ENCODE peak calls at places on chromosomes 3 and 15, in seven cellular contexts. One of them, this sample, is unnamed.

GRCh38 chr15:35443376-35443775 is 102.6 kb downstream of the DPH6 start:
- DNase-seq in type B pancreatic cell: no peak
- DNase-seq in IMR-90: no peak
- DNase-seq in fibroblast of mammary gland: no peak
- DNase-seq in heart right ventricle: no peak
- DNase-seq in heart left ventricle: no peak
- DNase-seq in uterus: no peak
- DNase-seq in this sample: no peak

GRCh38 chr3:11610044-11610671 is 33.6 kb downstream of the VGLL4 start:
- DNase-seq in type B pancreatic cell: no peak
- DNase-seq in IMR-90: peak; percentile 65
- DNase-seq in fibroblast of mammary gland: peak; percentile 79
- DNase-seq in heart right ventricle: peak; percentile 37
- DNase-seq in heart left ventricle: peak; percentile 54
- DNase-seq in uterus: no peak
- DNase-seq in this sample: no peak

GRCh38 chr15:29126208-29126536 is 143.4 kb downstream of the NSMCE3 start:
- DNase-seq in type B pancreatic cell: no peak
- DNase-seq in IMR-90: no peak
- DNase-seq in fibroblast of mammary gland: no peak
- DNase-seq in heart right ventricle: no peak
- DNase-seq in heart left ventricle: peak; percentile 10
- DNase-seq in uterus: no peak
- DNase-seq in this sample: no peak

GRCh38 chr3:87167634-87168456 is 59.3 kb upstream of the CHMP2B start:
- DNase-seq in type B pancreatic cell: no peak
- DNase-seq in IMR-90: peak; percentile 20
- DNase-seq in fibroblast of mammary gland: peak; percentile 61
- DNase-seq in heart right ventricle: no peak
- DNase-seq in heart left ventricle: no peak
- DNase-seq in uterus: no peak
- DNase-seq in this sample: no peak

GRCh38 chr3:117486709-117487394 is 777.3 kb downstream of the TUSC7 start:
- DNase-seq in type B pancreatic cell: no peak
- DNase-seq in IMR-90: no peak
- DNase-seq in fibroblast of mammary gland: no peak
- DNase-seq in heart right ventricle: no peak
- DNase-seq in heart left ventricle: no peak
- DNase-seq in uterus: no peak
- DNase-seq in this sample: no peak

GRCh38 chr15:74032606-74033561 is 38.4 kb downstream of the PML start:
- DNase-seq in type B pancreatic cell: no peak
- DNase-seq in IMR-90: no peak
- DNase-seq in fibroblast of mammary gland: no peak
- DNase-seq in heart right ventricle: no peak
- DNase-seq in heart left ventricle: no peak
- DNase-seq in uterus: peak; percentile 11
- DNase-seq in this sample: no peak

GRCh38 chr15:70385052-70385451 is 287.3 kb upstream of the TLE3 start:
- DNase-seq in type B pancreatic cell: no peak
- DNase-seq in IMR-90: no peak
- DNase-seq in fibroblast of mammary gland: no peak
- DNase-seq in heart right ventricle: no peak
- DNase-seq in heart left ventricle: no peak
- DNase-seq in uterus: no peak
- DNase-seq in this sample: no peak

GRCh38 chr15:96053039-96054021 is 277.2 kb upstream of the NR2F2 start:
- DNase-seq in type B pancreatic cell: no peak
- DNase-seq in IMR-90: no peak
- DNase-seq in fibroblast of mammary gland: no peak
- DNase-seq in heart right ventricle: peak; percentile 72
- DNase-seq in heart left ventricle: peak; percentile 82
- DNase-seq in uterus: peak; percentile 40
- DNase-seq in this sample: peak; percentile 46

GRCh38 chr3:49015765-49016164 is 2.6 kb downstream of the DALRD3 start:
- DNase-seq in type B pancreatic cell: no peak
- DNase-seq in IMR-90: no peak
- DNase-seq in fibroblast of mammary gland: no peak
- DNase-seq in heart right ventricle: no peak
- DNase-seq in heart left ventricle: no peak
- DNase-seq in uterus: no peak
- DNase-seq in this sample: no peak

GRCh38 chr3:78238811-78239210 is 1198.9 kb downstream of the ROBO2 start:
- DNase-seq in type B pancreatic cell: no peak
- DNase-seq in IMR-90: no peak
- DNase-seq in fibroblast of mammary gland: no peak
- DNase-seq in heart right ventricle: no peak
- DNase-seq in heart left ventricle: no peak
- DNase-seq in uterus: no peak
- DNase-seq in this sample: no peak

GRCh38 chr3:62103531-62103930 is 269.8 kb downstream of the FEZF2 start:
- DNase-seq in type B pancreatic cell: no peak
- DNase-seq in IMR-90: no peak
- DNase-seq in fibroblast of mammary gland: no peak
- DNase-seq in heart right ventricle: no peak
- DNase-seq in heart left ventricle: no peak
- DNase-seq in uterus: no peak
- DNase-seq in this sample: no peak

GRCh38 chr15:42494998-42495360 is 455 bp upstream of the SNAP23 start:
- DNase-seq in type B pancreatic cell: no peak
- DNase-seq in IMR-90: peak; percentile 77
- DNase-seq in fibroblast of mammary gland: peak; percentile 67
- DNase-seq in heart right ventricle: no peak
- DNase-seq in heart left ventricle: peak; percentile 44
- DNase-seq in uterus: peak; percentile 70
- DNase-seq in this sample: no peak

GRCh38 chr3:174958671-174959328 is 99.7 kb downstream of the NAALADL2 start:
- DNase-seq in type B pancreatic cell: no peak
- DNase-seq in IMR-90: peak; percentile 5
- DNase-seq in fibroblast of mammary gland: peak; percentile 31
- DNase-seq in heart right ventricle: no peak
- DNase-seq in heart left ventricle: no peak
- DNase-seq in uterus: no peak
- DNase-seq in this sample: no peak

GRCh38 chr3:39900462-39901002 is 91.1 kb downstream of the MYRIP start:
- DNase-seq in type B pancreatic cell: no peak
- DNase-seq in IMR-90: no peak
- DNase-seq in fibroblast of mammary gland: no peak
- DNase-seq in heart right ventricle: no peak
- DNase-seq in heart left ventricle: no peak
- DNase-seq in uterus: no peak
- DNase-seq in this sample: no peak

GRCh38 chr3:171327441-171328174 is 132.6 kb downstream of the TNIK start:
- DNase-seq in type B pancreatic cell: no peak
- DNase-seq in IMR-90: no peak
- DNase-seq in fibroblast of mammary gland: no peak
- DNase-seq in heart right ventricle: no peak
- DNase-seq in heart left ventricle: no peak
- DNase-seq in uterus: no peak
- DNase-seq in this sample: no peak

GRCh38 chr15:91469627-91470567 is 369.8 kb downstream of the SV2B start:
- DNase-seq in type B pancreatic cell: no peak
- DNase-seq in IMR-90: no peak
- DNase-seq in fibroblast of mammary gland: no peak
- DNase-seq in heart right ventricle: no peak
- DNase-seq in heart left ventricle: no peak
- DNase-seq in uterus: no peak
- DNase-seq in this sample: no peak

GRCh38 chr3:8563597-8563996 is 62.0 kb downstream of the LMCD1 start:
- DNase-seq in type B pancreatic cell: no peak
- DNase-seq in IMR-90: no peak
- DNase-seq in fibroblast of mammary gland: no peak
- DNase-seq in heart right ventricle: no peak
- DNase-seq in heart left ventricle: no peak
- DNase-seq in uterus: no peak
- DNase-seq in this sample: no peak

GRCh38 chr15:57861039-57861638 is 154.6 kb downstream of the POLR2M start:
- DNase-seq in type B pancreatic cell: no peak
- DNase-seq in IMR-90: peak; percentile 66
- DNase-seq in fibroblast of mammary gland: peak; percentile 82
- DNase-seq in heart right ventricle: no peak
- DNase-seq in heart left ventricle: no peak
- DNase-seq in uterus: peak; percentile 27
- DNase-seq in this sample: no peak

GRCh38 chr15:80609512-80609946 is 85.6 kb upstream of the ABHD17C start:
- DNase-seq in type B pancreatic cell: no peak
- DNase-seq in IMR-90: no peak
- DNase-seq in fibroblast of mammary gland: peak; percentile 37
- DNase-seq in heart right ventricle: no peak
- DNase-seq in heart left ventricle: no peak
- DNase-seq in uterus: no peak
- DNase-seq in this sample: no peak

GRCh38 chr15:100781061-100781960 is 98.3 kb upstream of the ALDH1A3 start:
- DNase-seq in type B pancreatic cell: peak; percentile 66
- DNase-seq in IMR-90: no peak
- DNase-seq in fibroblast of mammary gland: no peak
- DNase-seq in heart right ventricle: no peak
- DNase-seq in heart left ventricle: no peak
- DNase-seq in uterus: no peak
- DNase-seq in this sample: peak; percentile 7

GRCh38 chr3:42117175-42118008 is 26.2 kb downstream of the TRAK1 start:
- DNase-seq in type B pancreatic cell: no peak
- DNase-seq in IMR-90: peak; percentile 75
- DNase-seq in fibroblast of mammary gland: peak; percentile 67
- DNase-seq in heart right ventricle: peak; percentile 46
- DNase-seq in heart left ventricle: peak; percentile 63
- DNase-seq in uterus: no peak
- DNase-seq in this sample: peak; percentile 49

GRCh38 chr3:42116466-42116865 is 25.3 kb downstream of the TRAK1 start:
- DNase-seq in type B pancreatic cell: no peak
- DNase-seq in IMR-90: peak; percentile 32
- DNase-seq in fibroblast of mammary gland: peak; percentile 35
- DNase-seq in heart right ventricle: no peak
- DNase-seq in heart left ventricle: no peak
- DNase-seq in uterus: no peak
- DNase-seq in this sample: no peak

GRCh38 chr3:42119558-42120355 is 28.6 kb downstream of the TRAK1 start:
- DNase-seq in type B pancreatic cell: no peak
- DNase-seq in IMR-90: no peak
- DNase-seq in fibroblast of mammary gland: no peak
- DNase-seq in heart right ventricle: no peak
- DNase-seq in heart left ventricle: no peak
- DNase-seq in uterus: peak; percentile 26
- DNase-seq in this sample: no peak

GRCh38 chr3:42120866-42121265 is 29.7 kb downstream of the TRAK1 start:
- DNase-seq in type B pancreatic cell: no peak
- DNase-seq in IMR-90: peak; percentile 33
- DNase-seq in fibroblast of mammary gland: no peak
- DNase-seq in heart right ventricle: no peak
- DNase-seq in heart left ventricle: no peak
- DNase-seq in uterus: no peak
- DNase-seq in this sample: no peak

DNA sequence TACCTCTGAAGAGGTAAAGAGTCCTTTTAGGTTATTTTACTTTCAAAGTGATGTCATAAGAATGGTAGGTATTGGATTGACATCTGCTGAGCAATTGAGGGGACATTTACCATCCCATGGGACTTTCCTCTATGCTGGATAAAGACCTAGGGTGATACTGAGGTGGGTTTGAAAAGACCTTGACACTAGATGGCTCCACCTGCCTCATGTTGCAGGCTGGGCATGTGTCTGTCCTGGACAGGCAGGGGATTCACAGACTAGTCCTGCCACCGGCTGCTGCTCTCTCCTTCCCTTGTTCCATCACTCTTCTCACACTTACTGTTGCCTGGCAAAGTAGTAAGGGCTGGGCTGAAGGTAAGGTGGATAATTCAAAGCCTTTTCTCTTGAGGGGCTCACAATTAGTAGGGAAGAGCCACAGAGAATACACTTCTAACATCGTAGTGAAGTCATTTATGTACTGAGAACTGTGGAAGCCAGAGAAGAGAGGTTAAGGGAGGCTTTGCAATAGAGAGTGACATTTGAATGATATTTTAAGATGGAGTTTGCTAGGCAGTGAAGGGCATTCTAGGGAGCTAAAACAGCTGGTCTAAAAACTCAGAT is 27.7 kb downstream of the TRAK1 start:
- DNase-seq in type B pancreatic cell: no peak
- DNase-seq in IMR-90: peak; percentile 49
- DNase-seq in fibroblast of mammary gland: peak; percentile 48
- DNase-seq in heart right ventricle: no peak
- DNase-seq in heart left ventricle: no peak
- DNase-seq in uterus: no peak
- DNase-seq in this sample: peak; percentile 54
- TF ChIP-seq CTCF in type B pancreatic cell: peak; percentile 60
- TF ChIP-seq CTCF in IMR-90: peak; percentile 37
- TF ChIP-seq CTCF in fibroblast of mammary gland: peak; percentile 39
- TF ChIP-seq CTCF in heart right ventricle: peak; percentile 44
- TF ChIP-seq CTCF in heart left ventricle: peak; percentile 27
- TF ChIP-seq CTCF in uterus: no peak
- TF ChIP-seq CTCF in this sample: peak; percentile 34

DNA sequence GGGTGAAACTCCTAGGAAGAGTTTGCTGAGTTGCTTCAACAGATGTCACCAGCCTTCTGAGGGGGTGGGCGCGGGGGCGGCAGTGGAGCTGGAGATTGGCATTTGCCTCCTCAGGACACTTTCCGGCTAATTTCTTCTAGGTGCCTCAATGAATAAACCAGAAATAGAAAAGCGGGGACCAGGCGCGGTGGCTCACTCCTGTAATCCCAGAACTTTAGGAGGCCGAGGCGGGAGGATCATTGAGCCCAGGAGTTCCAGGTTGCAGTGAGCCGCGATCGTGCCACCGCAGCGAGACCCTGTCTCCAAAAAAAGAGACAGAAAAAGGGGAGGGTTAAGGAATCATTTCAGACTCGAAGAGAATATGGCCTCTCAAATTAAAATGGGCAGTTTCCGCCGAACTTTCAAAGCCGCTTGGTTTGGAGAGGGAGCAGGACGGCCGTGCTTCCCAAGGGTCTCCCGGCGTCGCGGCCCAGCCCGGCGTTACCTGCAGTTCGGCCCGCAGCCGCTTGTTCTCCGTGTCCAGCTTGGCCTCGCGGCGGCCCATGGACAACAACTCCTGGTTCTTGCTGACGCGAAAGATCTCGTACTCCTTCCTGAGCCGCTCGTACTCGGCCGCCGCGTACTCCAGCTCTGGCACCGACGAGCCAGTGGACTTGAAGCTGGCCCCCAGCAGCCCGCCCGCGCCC is 587 bp downstream of the NPHP3 start:
- DNase-seq in type B pancreatic cell: no peak
- DNase-seq in IMR-90: peak; percentile 67
- DNase-seq in fibroblast of mammary gland: peak; percentile 62
- DNase-seq in heart right ventricle: peak; percentile 74
- DNase-seq in heart left ventricle: peak; percentile 85
- DNase-seq in uterus: peak; percentile 60
- DNase-seq in this sample: peak; percentile 79
- TF ChIP-seq CTCF in type B pancreatic cell: peak; percentile 72
- TF ChIP-seq CTCF in IMR-90: peak; percentile 28
- TF ChIP-seq CTCF in fibroblast of mammary gland: peak; percentile 18
- TF ChIP-seq CTCF in heart right ventricle: no peak
- TF ChIP-seq CTCF in heart left ventricle: peak; percentile 20
- TF ChIP-seq CTCF in uterus: no peak
- TF ChIP-seq CTCF in this sample: no peak

GRCh38 chr3:54533856-54534255 is 394.0 kb downstream of the LRTM1 start:
- DNase-seq in type B pancreatic cell: no peak
- DNase-seq in IMR-90: no peak
- DNase-seq in fibroblast of mammary gland: no peak
- DNase-seq in heart right ventricle: no peak
- DNase-seq in heart left ventricle: no peak
- DNase-seq in uterus: no peak
- DNase-seq in this sample: peak; percentile 31
- TF ChIP-seq CTCF in type B pancreatic cell: no peak
- TF ChIP-seq CTCF in IMR-90: no peak
- TF ChIP-seq CTCF in fibroblast of mammary gland: no peak
- TF ChIP-seq CTCF in heart right ventricle: no peak
- TF ChIP-seq CTCF in heart left ventricle: no peak
- TF ChIP-seq CTCF in uterus: no peak
- TF ChIP-seq CTCF in this sample: no peak

GRCh38 chr3:4722103-4722502 is 229.0 kb downstream of the ITPR1 start:
- DNase-seq in type B pancreatic cell: no peak
- DNase-seq in IMR-90: peak; percentile 73
- DNase-seq in fibroblast of mammary gland: peak; percentile 85
- DNase-seq in heart right ventricle: peak; percentile 41
- DNase-seq in heart left ventricle: peak; percentile 60
- DNase-seq in uterus: no peak
- DNase-seq in this sample: no peak
- TF ChIP-seq CTCF in type B pancreatic cell: peak; percentile 45
- TF ChIP-seq CTCF in IMR-90: peak; percentile 53
- TF ChIP-seq CTCF in fibroblast of mammary gland: peak; percentile 67
- TF ChIP-seq CTCF in heart right ventricle: peak; percentile 48
- TF ChIP-seq CTCF in heart left ventricle: peak; percentile 51
- TF ChIP-seq CTCF in uterus: peak; percentile 39
- TF ChIP-seq CTCF in this sample: no peak